ENCODE peak calls at places on chromosome 17, in four cellular contexts. One of them, this sample, is unnamed.
A peak's percentile ranks its signal among the peaks of the same experiment; 100 is the strongest.

GRCh38 chr17:71899317-71899716 is 221.5 kb upstream of the SOX9 start:
- DNase-seq in ACHN: no peak
- DNase-seq in skeletal muscle cell: peak; percentile 21
- DNase-seq in activated CD4-positive, alpha-beta T cell treated with anti-CD3 and anti-CD28 coated beads, Interleukin-2, amount 50 U/mL, for 48 hours: no peak
- DNase-seq in this sample: no peak

GRCh38 chr17:79755591-79755990 is 22.4 kb upstream of the CBX2 start:
- DNase-seq in ACHN: no peak
- DNase-seq in skeletal muscle cell: no peak
- DNase-seq in activated CD4-positive, alpha-beta T cell treated with anti-CD3 and anti-CD28 coated beads, Interleukin-2, amount 50 U/mL, for 48 hours: no peak
- DNase-seq in this sample: no peak

GRCh38 chr17:58232707-58233156 is 5.7 kb upstream of the LPO start:
- DNase-seq in ACHN: peak; percentile 35
- DNase-seq in skeletal muscle cell: peak; percentile 87
- DNase-seq in activated CD4-positive, alpha-beta T cell treated with anti-CD3 and anti-CD28 coated beads, Interleukin-2, amount 50 U/mL, for 48 hours: peak; percentile 41
- DNase-seq in this sample: peak; percentile 16

GRCh38 chr17:8186787-8187516 is 3.0 kb downstream of the BORCS6 start:
- DNase-seq in ACHN: peak; percentile 96
- DNase-seq in skeletal muscle cell: peak; percentile 83
- DNase-seq in activated CD4-positive, alpha-beta T cell treated with anti-CD3 and anti-CD28 coated beads, Interleukin-2, amount 50 U/mL, for 48 hours: peak; percentile 99
- DNase-seq in this sample: peak; percentile 86

GRCh38 chr17:2171725-2172446 is 117.0 kb downstream of the HIC1 start:
- DNase-seq in ACHN: peak; percentile 61
- DNase-seq in skeletal muscle cell: peak; percentile 98
- DNase-seq in activated CD4-positive, alpha-beta T cell treated with anti-CD3 and anti-CD28 coated beads, Interleukin-2, amount 50 U/mL, for 48 hours: no peak
- DNase-seq in this sample: peak; percentile 95

GRCh38 chr17:81386141-81386645 is 9.1 kb upstream of the BAHCC1 start:
- DNase-seq in ACHN: no peak
- DNase-seq in skeletal muscle cell: no peak
- DNase-seq in activated CD4-positive, alpha-beta T cell treated with anti-CD3 and anti-CD28 coated beads, Interleukin-2, amount 50 U/mL, for 48 hours: no peak
- DNase-seq in this sample: no peak

GRCh38 chr17:9470171-9470570 is 105.4 kb downstream of the STX8 start:
- DNase-seq in ACHN: no peak
- DNase-seq in skeletal muscle cell: no peak
- DNase-seq in activated CD4-positive, alpha-beta T cell treated with anti-CD3 and anti-CD28 coated beads, Interleukin-2, amount 50 U/mL, for 48 hours: no peak
- DNase-seq in this sample: no peak

GRCh38 chr17:73401911-73402310 is 90.1 kb upstream of the CDC42EP4 start:
- DNase-seq in ACHN: no peak
- DNase-seq in skeletal muscle cell: no peak
- DNase-seq in activated CD4-positive, alpha-beta T cell treated with anti-CD3 and anti-CD28 coated beads, Interleukin-2, amount 50 U/mL, for 48 hours: no peak
- DNase-seq in this sample: no peak

GRCh38 chr17:36728030-36728991 is 126.9 kb downstream of the MRM1 start:
- DNase-seq in ACHN: no peak
- DNase-seq in skeletal muscle cell: no peak
- DNase-seq in activated CD4-positive, alpha-beta T cell treated with anti-CD3 and anti-CD28 coated beads, Interleukin-2, amount 50 U/mL, for 48 hours: peak; percentile 36
- DNase-seq in this sample: no peak

GRCh38 chr17:78912082-78912481 is 9.1 kb upstream of the CEP295NL start:
- DNase-seq in ACHN: no peak
- DNase-seq in skeletal muscle cell: no peak
- DNase-seq in activated CD4-positive, alpha-beta T cell treated with anti-CD3 and anti-CD28 coated beads, Interleukin-2, amount 50 U/mL, for 48 hours: no peak
- DNase-seq in this sample: no peak

GRCh38 chr17:62673614-62674362 is 46.3 kb downstream of the MRC2 start:
- DNase-seq in ACHN: no peak
- DNase-seq in skeletal muscle cell: no peak
- DNase-seq in activated CD4-positive, alpha-beta T cell treated with anti-CD3 and anti-CD28 coated beads, Interleukin-2, amount 50 U/mL, for 48 hours: no peak
- DNase-seq in this sample: no peak

GRCh38 chr17:82468692-82469091 is 10.2 kb downstream of the NARF start:
- DNase-seq in ACHN: no peak
- DNase-seq in skeletal muscle cell: no peak
- DNase-seq in activated CD4-positive, alpha-beta T cell treated with anti-CD3 and anti-CD28 coated beads, Interleukin-2, amount 50 U/mL, for 48 hours: no peak
- DNase-seq in this sample: no peak

GRCh38 chr17:68248886-68249872 is 1.3 kb downstream of the AMZ2 start:
- DNase-seq in ACHN: peak; percentile 26
- DNase-seq in skeletal muscle cell: no peak
- DNase-seq in activated CD4-positive, alpha-beta T cell treated with anti-CD3 and anti-CD28 coated beads, Interleukin-2, amount 50 U/mL, for 48 hours: no peak
- DNase-seq in this sample: no peak

GRCh38 chr17:40915721-40916256 is 21.7 kb downstream of the KRT23 start:
- DNase-seq in ACHN: peak; percentile 57
- DNase-seq in skeletal muscle cell: no peak
- DNase-seq in activated CD4-positive, alpha-beta T cell treated with anti-CD3 and anti-CD28 coated beads, Interleukin-2, amount 50 U/mL, for 48 hours: no peak
- DNase-seq in this sample: peak; percentile 30

GRCh38 chr17:80263253-80264047 is 2.8 kb downstream of the RNF213 start:
- DNase-seq in ACHN: peak; percentile 96
- DNase-seq in skeletal muscle cell: peak; percentile 60
- DNase-seq in activated CD4-positive, alpha-beta T cell treated with anti-CD3 and anti-CD28 coated beads, Interleukin-2, amount 50 U/mL, for 48 hours: peak; percentile 87
- DNase-seq in this sample: peak; percentile 76

GRCh38 chr17:52790359-52790955 is 631.9 kb upstream of the CA10 start:
- DNase-seq in ACHN: no peak
- DNase-seq in skeletal muscle cell: no peak
- DNase-seq in activated CD4-positive, alpha-beta T cell treated with anti-CD3 and anti-CD28 coated beads, Interleukin-2, amount 50 U/mL, for 48 hours: no peak
- DNase-seq in this sample: no peak

This sample was measured in GM04504.